ENCODE peak calls at places on chromosomes 16 and 17, in nine cellular contexts. One of them, this sample, is unnamed.

GRCh38 chr17:55641559-55642160 is 81.0 kb downstream of the TMEM100 start:
- DNase-seq in right lobe of liver: peak
- DNase-seq in T-helper 17 cell: no peak
- DNase-seq in type B pancreatic cell: peak
- DNase-seq in T-helper 2 cell: no peak
- DNase-seq in NCI-H1694 treated with DMSO at 0.1 percent for 48 hours: peak
- DNase-seq in activated gamma-delta T cell treated with Interleukin-2 at 50 U/mL for 16 hours: no peak
- DNase-seq in LoVo: peak
- DNase-seq in midbrain: peak
- DNase-seq in this sample: peak

GRCh38 chr17:6274310-6274709 is 160.6 kb downstream of the AIPL1 start:
- DNase-seq in right lobe of liver: no peak
- DNase-seq in T-helper 17 cell: no peak
- DNase-seq in type B pancreatic cell: no peak
- DNase-seq in T-helper 2 cell: no peak
- DNase-seq in NCI-H1694 treated with DMSO at 0.1 percent for 48 hours: no peak
- DNase-seq in activated gamma-delta T cell treated with Interleukin-2 at 50 U/mL for 16 hours: no peak
- DNase-seq in LoVo: no peak
- DNase-seq in midbrain: no peak
- DNase-seq in this sample: no peak

GRCh38 chr16:73713817-73714495 is 582.7 kb upstream of the PSMD7 start:
- DNase-seq in right lobe of liver: no peak
- DNase-seq in T-helper 17 cell: no peak
- DNase-seq in type B pancreatic cell: no peak
- DNase-seq in T-helper 2 cell: no peak
- DNase-seq in NCI-H1694 treated with DMSO at 0.1 percent for 48 hours: peak
- DNase-seq in activated gamma-delta T cell treated with Interleukin-2 at 50 U/mL for 16 hours: no peak
- DNase-seq in LoVo: peak
- DNase-seq in midbrain: peak
- DNase-seq in this sample: peak

GRCh38 chr16:15607700-15608396 is 35.1 kb downstream of the MARF1 start:
- DNase-seq in right lobe of liver: peak
- DNase-seq in T-helper 17 cell: no peak
- DNase-seq in type B pancreatic cell: no peak
- DNase-seq in T-helper 2 cell: no peak
- DNase-seq in NCI-H1694 treated with DMSO at 0.1 percent for 48 hours: no peak
- DNase-seq in activated gamma-delta T cell treated with Interleukin-2 at 50 U/mL for 16 hours: no peak
- DNase-seq in LoVo: no peak
- DNase-seq in midbrain: no peak
- DNase-seq in this sample: no peak

GRCh38 chr17:50181601-50182345 is 16.0 kb downstream of the SGCA start:
- DNase-seq in right lobe of liver: no peak
- DNase-seq in T-helper 17 cell: no peak
- DNase-seq in type B pancreatic cell: no peak
- DNase-seq in T-helper 2 cell: no peak
- DNase-seq in NCI-H1694 treated with DMSO at 0.1 percent for 48 hours: no peak
- DNase-seq in activated gamma-delta T cell treated with Interleukin-2 at 50 U/mL for 16 hours: no peak
- DNase-seq in LoVo: no peak
- DNase-seq in midbrain: no peak
- DNase-seq in this sample: no peak

GRCh38 chr17:43444223-43445008 is 39.4 kb upstream of the DHX8 start:
- DNase-seq in right lobe of liver: peak
- DNase-seq in T-helper 17 cell: no peak
- DNase-seq in type B pancreatic cell: no peak
- DNase-seq in T-helper 2 cell: no peak
- DNase-seq in NCI-H1694 treated with DMSO at 0.1 percent for 48 hours: no peak
- DNase-seq in activated gamma-delta T cell treated with Interleukin-2 at 50 U/mL for 16 hours: no peak
- DNase-seq in LoVo: no peak
- DNase-seq in midbrain: no peak
- DNase-seq in this sample: no peak

GRCh38 chr17:68318103-68318991 is 27.1 kb downstream of the ARSG start:
- DNase-seq in right lobe of liver: no peak
- DNase-seq in T-helper 17 cell: no peak
- DNase-seq in type B pancreatic cell: no peak
- DNase-seq in T-helper 2 cell: no peak
- DNase-seq in NCI-H1694 treated with DMSO at 0.1 percent for 48 hours: no peak
- DNase-seq in activated gamma-delta T cell treated with Interleukin-2 at 50 U/mL for 16 hours: no peak
- DNase-seq in LoVo: no peak
- DNase-seq in midbrain: no peak
- DNase-seq in this sample: peak

GRCh38 chr17:65730711-65731169 is 169.3 kb upstream of the AXIN2 start:
- DNase-seq in right lobe of liver: no peak
- DNase-seq in T-helper 17 cell: no peak
- DNase-seq in type B pancreatic cell: no peak
- DNase-seq in T-helper 2 cell: no peak
- DNase-seq in NCI-H1694 treated with DMSO at 0.1 percent for 48 hours: no peak
- DNase-seq in activated gamma-delta T cell treated with Interleukin-2 at 50 U/mL for 16 hours: no peak
- DNase-seq in LoVo: no peak
- DNase-seq in midbrain: no peak
- DNase-seq in this sample: no peak

GRCh38 chr16:75105306-75106061 is 11.1 kb downstream of the LDHD start:
- DNase-seq in right lobe of liver: no peak
- DNase-seq in T-helper 17 cell: no peak
- DNase-seq in type B pancreatic cell: no peak
- DNase-seq in T-helper 2 cell: no peak
- DNase-seq in NCI-H1694 treated with DMSO at 0.1 percent for 48 hours: no peak
- DNase-seq in activated gamma-delta T cell treated with Interleukin-2 at 50 U/mL for 16 hours: no peak
- DNase-seq in LoVo: no peak
- DNase-seq in midbrain: peak
- DNase-seq in this sample: no peak

GRCh38 chr17:45308016-45308365 is 8.8 kb downstream of the MAP3K14 start:
- DNase-seq in right lobe of liver: no peak
- DNase-seq in T-helper 17 cell: no peak
- DNase-seq in type B pancreatic cell: no peak
- DNase-seq in T-helper 2 cell: no peak
- DNase-seq in NCI-H1694 treated with DMSO at 0.1 percent for 48 hours: no peak
- DNase-seq in activated gamma-delta T cell treated with Interleukin-2 at 50 U/mL for 16 hours: no peak
- DNase-seq in LoVo: no peak
- DNase-seq in midbrain: no peak
- DNase-seq in this sample: no peak

GRCh38 chr17:77887464-77888241 is 70.8 kb upstream of the TNRC6C start:
- DNase-seq in right lobe of liver: peak
- DNase-seq in T-helper 17 cell: peak
- DNase-seq in type B pancreatic cell: no peak
- DNase-seq in T-helper 2 cell: peak
- DNase-seq in NCI-H1694 treated with DMSO at 0.1 percent for 48 hours: peak
- DNase-seq in activated gamma-delta T cell treated with Interleukin-2 at 50 U/mL for 16 hours: peak
- DNase-seq in LoVo: no peak
- DNase-seq in midbrain: peak
- DNase-seq in this sample: no peak

GRCh38 chr17:65488665-65489064 is 72.8 kb downstream of the AXIN2 start:
- DNase-seq in right lobe of liver: no peak
- DNase-seq in T-helper 17 cell: no peak
- DNase-seq in type B pancreatic cell: no peak
- DNase-seq in T-helper 2 cell: no peak
- DNase-seq in NCI-H1694 treated with DMSO at 0.1 percent for 48 hours: no peak
- DNase-seq in activated gamma-delta T cell treated with Interleukin-2 at 50 U/mL for 16 hours: no peak
- DNase-seq in LoVo: no peak
- DNase-seq in midbrain: no peak
- DNase-seq in this sample: no peak

GRCh38 chr17:42408076-42408475 is 15.0 kb downstream of the CAVIN1 start:
- DNase-seq in right lobe of liver: no peak
- DNase-seq in T-helper 17 cell: no peak
- DNase-seq in type B pancreatic cell: no peak
- DNase-seq in T-helper 2 cell: no peak
- DNase-seq in NCI-H1694 treated with DMSO at 0.1 percent for 48 hours: no peak
- DNase-seq in activated gamma-delta T cell treated with Interleukin-2 at 50 U/mL for 16 hours: no peak
- DNase-seq in LoVo: no peak
- DNase-seq in midbrain: peak
- DNase-seq in this sample: no peak

GRCh38 chr16:48612621-48613020 is 2.6 kb upstream of the N4BP1 start:
- DNase-seq in right lobe of liver: no peak
- DNase-seq in T-helper 17 cell: no peak
- DNase-seq in type B pancreatic cell: no peak
- DNase-seq in T-helper 2 cell: no peak
- DNase-seq in NCI-H1694 treated with DMSO at 0.1 percent for 48 hours: no peak
- DNase-seq in activated gamma-delta T cell treated with Interleukin-2 at 50 U/mL for 16 hours: no peak
- DNase-seq in LoVo: no peak
- DNase-seq in midbrain: no peak
- DNase-seq in this sample: no peak

GRCh38 chr16:2298621-2299020 is 30.7 kb upstream of the RNPS1 start:
- DNase-seq in right lobe of liver: no peak
- DNase-seq in T-helper 17 cell: no peak
- DNase-seq in type B pancreatic cell: no peak
- DNase-seq in T-helper 2 cell: no peak
- DNase-seq in NCI-H1694 treated with DMSO at 0.1 percent for 48 hours: no peak
- DNase-seq in activated gamma-delta T cell treated with Interleukin-2 at 50 U/mL for 16 hours: no peak
- DNase-seq in LoVo: no peak
- DNase-seq in midbrain: no peak
- DNase-seq in this sample: no peak

GRCh38 chr17:38510424-38511125 is 82.3 kb downstream of the ARHGAP23 start:
- DNase-seq in right lobe of liver: no peak
- DNase-seq in T-helper 17 cell: no peak
- DNase-seq in type B pancreatic cell: no peak
- DNase-seq in T-helper 2 cell: no peak
- DNase-seq in NCI-H1694 treated with DMSO at 0.1 percent for 48 hours: no peak
- DNase-seq in activated gamma-delta T cell treated with Interleukin-2 at 50 U/mL for 16 hours: no peak
- DNase-seq in LoVo: no peak
- DNase-seq in midbrain: no peak
- DNase-seq in this sample: no peak

GRCh38 chr17:17766351-17767095 is 70.3 kb downstream of the SREBF1 start:
- DNase-seq in right lobe of liver: no peak
- DNase-seq in T-helper 17 cell: no peak
- DNase-seq in type B pancreatic cell: no peak
- DNase-seq in T-helper 2 cell: no peak
- DNase-seq in NCI-H1694 treated with DMSO at 0.1 percent for 48 hours: no peak
- DNase-seq in activated gamma-delta T cell treated with Interleukin-2 at 50 U/mL for 16 hours: no peak
- DNase-seq in LoVo: no peak
- DNase-seq in midbrain: peak
- DNase-seq in this sample: no peak

GRCh38 chr17:7841622-7842379 is 7.8 kb downstream of the KDM6B start:
- DNase-seq in right lobe of liver: peak
- DNase-seq in T-helper 17 cell: peak
- DNase-seq in type B pancreatic cell: peak
- DNase-seq in T-helper 2 cell: peak
- DNase-seq in NCI-H1694 treated with DMSO at 0.1 percent for 48 hours: peak
- DNase-seq in activated gamma-delta T cell treated with Interleukin-2 at 50 U/mL for 16 hours: peak
- DNase-seq in LoVo: peak
- DNase-seq in midbrain: peak
- DNase-seq in this sample: no peak

GRCh38 chr17:17059301-17059890 is 17.1 kb downstream of the MPRIP start:
- DNase-seq in right lobe of liver: peak
- DNase-seq in T-helper 17 cell: no peak
- DNase-seq in type B pancreatic cell: no peak
- DNase-seq in T-helper 2 cell: no peak
- DNase-seq in NCI-H1694 treated with DMSO at 0.1 percent for 48 hours: no peak
- DNase-seq in activated gamma-delta T cell treated with Interleukin-2 at 50 U/mL for 16 hours: no peak
- DNase-seq in LoVo: no peak
- DNase-seq in midbrain: no peak
- DNase-seq in this sample: no peak

GRCh38 chr16:82192665-82193064 is 22.6 kb upstream of the MPHOSPH6 start:
- DNase-seq in right lobe of liver: no peak
- DNase-seq in T-helper 17 cell: no peak
- DNase-seq in type B pancreatic cell: no peak
- DNase-seq in T-helper 2 cell: no peak
- DNase-seq in NCI-H1694 treated with DMSO at 0.1 percent for 48 hours: no peak
- DNase-seq in activated gamma-delta T cell treated with Interleukin-2 at 50 U/mL for 16 hours: no peak
- DNase-seq in LoVo: no peak
- DNase-seq in midbrain: no peak
- DNase-seq in this sample: peak

GRCh38 chr17:6666077-6666521 is 14.5 kb downstream of the C17orf100 start:
- DNase-seq in right lobe of liver: peak
- DNase-seq in T-helper 17 cell: peak
- DNase-seq in type B pancreatic cell: no peak
- DNase-seq in T-helper 2 cell: no peak
- DNase-seq in NCI-H1694 treated with DMSO at 0.1 percent for 48 hours: peak
- DNase-seq in activated gamma-delta T cell treated with Interleukin-2 at 50 U/mL for 16 hours: peak
- DNase-seq in LoVo: peak
- DNase-seq in midbrain: peak
- DNase-seq in this sample: peak

GRCh38 chr16:26756633-26757032 is 310.1 kb upstream of the C16orf82 start:
- DNase-seq in right lobe of liver: no peak
- DNase-seq in T-helper 17 cell: no peak
- DNase-seq in type B pancreatic cell: no peak
- DNase-seq in T-helper 2 cell: no peak
- DNase-seq in NCI-H1694 treated with DMSO at 0.1 percent for 48 hours: no peak
- DNase-seq in activated gamma-delta T cell treated with Interleukin-2 at 50 U/mL for 16 hours: no peak
- DNase-seq in LoVo: no peak
- DNase-seq in midbrain: no peak
- DNase-seq in this sample: no peak

GRCh38 chr17:41665566-41666335 is 22.9 kb upstream of the EIF1 start:
- DNase-seq in right lobe of liver: peak
- DNase-seq in T-helper 17 cell: peak
- DNase-seq in type B pancreatic cell: peak
- DNase-seq in T-helper 2 cell: peak
- DNase-seq in NCI-H1694 treated with DMSO at 0.1 percent for 48 hours: peak
- DNase-seq in activated gamma-delta T cell treated with Interleukin-2 at 50 U/mL for 16 hours: peak
- DNase-seq in LoVo: peak
- DNase-seq in midbrain: peak
- DNase-seq in this sample: no peak

GRCh38 chr16:29820730-29821662 is 734 bp downstream of the MVP start:
- DNase-seq in right lobe of liver: peak
- DNase-seq in T-helper 17 cell: no peak
- DNase-seq in type B pancreatic cell: no peak
- DNase-seq in T-helper 2 cell: peak
- DNase-seq in NCI-H1694 treated with DMSO at 0.1 percent for 48 hours: no peak
- DNase-seq in activated gamma-delta T cell treated with Interleukin-2 at 50 U/mL for 16 hours: peak
- DNase-seq in LoVo: peak
- DNase-seq in midbrain: no peak
- DNase-seq in this sample: no peak

GRCh38 chr17:71287246-71287828 is 833.5 kb upstream of the SOX9 start:
- DNase-seq in right lobe of liver: no peak
- DNase-seq in T-helper 17 cell: no peak
- DNase-seq in type B pancreatic cell: no peak
- DNase-seq in T-helper 2 cell: no peak
- DNase-seq in NCI-H1694 treated with DMSO at 0.1 percent for 48 hours: peak
- DNase-seq in activated gamma-delta T cell treated with Interleukin-2 at 50 U/mL for 16 hours: no peak
- DNase-seq in LoVo: no peak
- DNase-seq in midbrain: peak
- DNase-seq in this sample: no peak